ENCODE peak calls at places on chromosome 1, in seven cellular contexts. One of them, this sample, is unnamed.

GRCh38 chr1:42529724-42530161 is 66.7 kb downstream of the CCDC30 start:
- DNase-seq in K562: no peak
- DNase-seq in H1: no peak
- DNase-seq in GM12878: no peak
- DNase-seq in HepG2: no peak
- DNase-seq in HCT116: no peak
- DNase-seq in SK-N-SH: no peak
- DNase-seq in this sample: peak

GRCh38 chr1:231613419-231614349 is 12.9 kb upstream of the DISC1 start:
- DNase-seq in K562: no peak
- DNase-seq in H1: no peak
- DNase-seq in GM12878: no peak
- DNase-seq in HepG2: no peak
- DNase-seq in HCT116: no peak
- DNase-seq in SK-N-SH: no peak
- DNase-seq in this sample: no peak

GRCh38 chr1:66598670-66599069 is 64.7 kb downstream of the SGIP1 start:
- DNase-seq in K562: no peak
- DNase-seq in H1: no peak
- DNase-seq in GM12878: no peak
- DNase-seq in HepG2: no peak
- DNase-seq in HCT116: no peak
- DNase-seq in SK-N-SH: no peak
- DNase-seq in this sample: no peak

GRCh38 chr1:185495898-185496297 is 178.9 kb upstream of the IVNS1ABP start:
- DNase-seq in K562: no peak
- DNase-seq in H1: no peak
- DNase-seq in GM12878: no peak
- DNase-seq in HepG2: no peak
- DNase-seq in HCT116: no peak
- DNase-seq in SK-N-SH: no peak
- DNase-seq in this sample: no peak

GRCh38 chr1:174221681-174222080 is 62.4 kb downstream of the RABGAP1L start:
- DNase-seq in K562: no peak
- DNase-seq in H1: no peak
- DNase-seq in GM12878: no peak
- DNase-seq in HepG2: no peak
- DNase-seq in HCT116: no peak
- DNase-seq in SK-N-SH: no peak
- DNase-seq in this sample: no peak

GRCh38 chr1:227270554-227270953 is 47.7 kb downstream of the CDC42BPA start:
- DNase-seq in K562: no peak
- DNase-seq in H1: no peak
- DNase-seq in GM12878: no peak
- DNase-seq in HepG2: peak
- DNase-seq in HCT116: no peak
- DNase-seq in SK-N-SH: no peak
- DNase-seq in this sample: no peak

GRCh38 chr1:224359207-224359606 is 2.5 kb downstream of the CNIH4 start:
- DNase-seq in K562: no peak
- DNase-seq in H1: no peak
- DNase-seq in GM12878: no peak
- DNase-seq in HepG2: no peak
- DNase-seq in HCT116: no peak
- DNase-seq in SK-N-SH: no peak
- DNase-seq in this sample: no peak

GRCh38 chr1:153677718-153678518 is 570 bp upstream of the NPR1 start:
- DNase-seq in K562: peak
- DNase-seq in H1: peak
- DNase-seq in GM12878: no peak
- DNase-seq in HepG2: no peak
- DNase-seq in HCT116: peak
- DNase-seq in SK-N-SH: peak
- DNase-seq in this sample: peak

GRCh38 chr1:218299416-218299815 is 14.3 kb downstream of the RRP15 start:
- DNase-seq in K562: peak
- DNase-seq in H1: no peak
- DNase-seq in GM12878: no peak
- DNase-seq in HepG2: peak
- DNase-seq in HCT116: peak
- DNase-seq in SK-N-SH: no peak
- DNase-seq in this sample: no peak

GRCh38 chr1:84245566-84245965 is 55.9 kb upstream of the SAMD13 start:
- DNase-seq in K562: no peak
- DNase-seq in H1: no peak
- DNase-seq in GM12878: no peak
- DNase-seq in HepG2: no peak
- DNase-seq in HCT116: no peak
- DNase-seq in SK-N-SH: no peak
- DNase-seq in this sample: no peak

GRCh38 chr1:41365772-41366427 is 4.7 kb downstream of the FOXO6 start:
- DNase-seq in K562: no peak
- DNase-seq in H1: no peak
- DNase-seq in GM12878: peak
- DNase-seq in HepG2: no peak
- DNase-seq in HCT116: no peak
- DNase-seq in SK-N-SH: no peak
- DNase-seq in this sample: no peak

GRCh38 chr1:93980320-93980744 is 71.1 kb upstream of the GCLM start:
- DNase-seq in K562: peak
- DNase-seq in H1: peak
- DNase-seq in GM12878: no peak
- DNase-seq in HepG2: peak
- DNase-seq in HCT116: no peak
- DNase-seq in SK-N-SH: peak
- DNase-seq in this sample: no peak

GRCh38 chr1:54004481-54005049 is 13.4 kb downstream of the LDLRAD1 start:
- DNase-seq in K562: no peak
- DNase-seq in H1: no peak
- DNase-seq in GM12878: no peak
- DNase-seq in HepG2: no peak
- DNase-seq in HCT116: no peak
- DNase-seq in SK-N-SH: no peak
- DNase-seq in this sample: no peak

GRCh38 chr1:170262540-170262939 is 116.8 kb downstream of the NTMT2 start:
- DNase-seq in K562: no peak
- DNase-seq in H1: no peak
- DNase-seq in GM12878: no peak
- DNase-seq in HepG2: no peak
- DNase-seq in HCT116: no peak
- DNase-seq in SK-N-SH: no peak
- DNase-seq in this sample: no peak

GRCh38 chr1:231242516-231243198 is 1.6 kb downstream of the GNPAT start:
- DNase-seq in K562: peak
- DNase-seq in H1: no peak
- DNase-seq in GM12878: no peak
- DNase-seq in HepG2: no peak
- DNase-seq in HCT116: no peak
- DNase-seq in SK-N-SH: no peak
- DNase-seq in this sample: no peak

GRCh38 chr1:1432566-1432950 is 2.9 kb upstream of the VWA1 start:
- DNase-seq in K562: no peak
- DNase-seq in H1: no peak
- DNase-seq in GM12878: no peak
- DNase-seq in HepG2: no peak
- DNase-seq in HCT116: no peak
- DNase-seq in SK-N-SH: peak
- DNase-seq in this sample: no peak

GRCh38 chr1:246795094-246795671 is 71.0 kb downstream of the SCCPDH start:
- DNase-seq in K562: no peak
- DNase-seq in H1: no peak
- DNase-seq in GM12878: no peak
- DNase-seq in HepG2: no peak
- DNase-seq in HCT116: no peak
- DNase-seq in SK-N-SH: no peak
- DNase-seq in this sample: no peak

DNA sequence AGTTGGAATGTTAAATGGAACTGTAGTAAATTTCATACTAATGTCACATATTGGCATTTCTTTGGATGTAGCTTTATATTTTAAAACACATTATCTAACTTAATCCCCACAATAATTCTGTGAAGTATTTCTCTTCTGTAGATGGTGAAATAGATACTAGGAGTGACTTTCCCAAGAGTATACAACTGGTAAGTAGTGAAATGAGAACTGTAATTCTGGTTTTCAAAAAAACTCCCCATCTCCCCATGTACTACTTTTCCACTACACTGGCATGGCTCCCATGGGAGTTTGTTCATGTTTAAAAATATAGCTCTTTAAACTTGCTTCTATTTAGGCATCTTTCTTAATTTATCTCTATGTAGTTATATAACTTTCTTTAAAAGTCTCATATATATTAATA is 10.2 kb downstream of the CHML start:
- DNase-seq in K562: no peak
- DNase-seq in H1: no peak
- DNase-seq in GM12878: no peak
- DNase-seq in HepG2: no peak
- DNase-seq in HCT116: no peak
- DNase-seq in SK-N-SH: no peak
- DNase-seq in this sample: no peak
- TF ChIP-seq SIN3A in K562: no peak
- TF ChIP-seq SIN3A in H1: no peak
- TF ChIP-seq SIN3A in GM12878: no peak
- TF ChIP-seq SIN3A in HepG2: no peak
- TF ChIP-seq SIN3A in HCT116: no peak
- TF ChIP-seq SIN3A in SK-N-SH: no peak
- TF ChIP-seq SIN3A in this sample: no peak

GRCh38 chr1:51686450-51686849 is 69.6 kb downstream of the OSBPL9 start:
- DNase-seq in K562: no peak
- DNase-seq in H1: no peak
- DNase-seq in GM12878: no peak
- DNase-seq in HepG2: no peak
- DNase-seq in HCT116: no peak
- DNase-seq in SK-N-SH: no peak
- DNase-seq in this sample: no peak
- TF ChIP-seq SIN3A in K562: no peak
- TF ChIP-seq SIN3A in H1: no peak
- TF ChIP-seq SIN3A in GM12878: no peak
- TF ChIP-seq SIN3A in HepG2: no peak
- TF ChIP-seq SIN3A in HCT116: no peak
- TF ChIP-seq SIN3A in SK-N-SH: no peak
- TF ChIP-seq SIN3A in this sample: no peak

GRCh38 chr1:30379684-30380624 is 343.4 kb downstream of the MATN1 start:
- DNase-seq in K562: peak
- DNase-seq in H1: peak
- DNase-seq in GM12878: peak
- DNase-seq in HepG2: peak
- DNase-seq in HCT116: peak
- DNase-seq in SK-N-SH: peak
- DNase-seq in this sample: peak
- TF ChIP-seq SIN3A in K562: no peak
- TF ChIP-seq SIN3A in H1: no peak
- TF ChIP-seq SIN3A in GM12878: no peak
- TF ChIP-seq SIN3A in HepG2: no peak
- TF ChIP-seq SIN3A in HCT116: no peak
- TF ChIP-seq SIN3A in SK-N-SH: no peak
- TF ChIP-seq SIN3A in this sample: no peak

DNA sequence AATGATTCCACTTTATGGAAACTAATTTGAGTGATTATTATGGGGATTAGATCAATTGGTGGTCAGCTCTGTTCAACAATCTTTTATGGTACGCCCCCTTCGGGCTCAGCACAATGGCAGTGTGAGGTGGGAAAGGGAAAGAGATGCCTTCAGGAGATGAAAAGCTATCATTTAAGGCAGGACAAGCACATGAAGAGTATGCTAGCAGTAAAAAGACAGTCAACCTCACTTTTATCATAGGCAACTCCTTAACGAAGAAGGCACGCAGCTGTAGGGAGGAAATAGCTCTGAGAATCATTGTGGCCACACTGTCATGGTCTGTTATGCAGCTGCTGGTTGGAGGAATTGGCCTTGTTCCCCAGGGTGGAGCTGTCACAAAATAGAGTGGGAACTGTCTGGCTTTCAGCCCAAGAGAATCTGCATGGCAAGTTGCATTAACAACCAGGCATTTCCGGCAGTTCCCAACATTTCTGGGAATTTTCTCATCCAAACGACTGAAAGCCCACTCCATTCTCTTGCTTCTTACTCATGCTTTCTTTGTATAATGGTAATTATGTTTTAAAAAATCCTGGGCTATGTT is 54.4 kb upstream of the BCL10 start:
- DNase-seq in K562: no peak
- DNase-seq in H1: no peak
- DNase-seq in GM12878: no peak
- DNase-seq in HepG2: no peak
- DNase-seq in HCT116: no peak
- DNase-seq in SK-N-SH: no peak
- DNase-seq in this sample: no peak
- TF ChIP-seq SIN3A in K562: no peak
- TF ChIP-seq SIN3A in H1: no peak
- TF ChIP-seq SIN3A in GM12878: no peak
- TF ChIP-seq SIN3A in HepG2: no peak
- TF ChIP-seq SIN3A in HCT116: no peak
- TF ChIP-seq SIN3A in SK-N-SH: peak
- TF ChIP-seq SIN3A in this sample: no peak

DNA sequence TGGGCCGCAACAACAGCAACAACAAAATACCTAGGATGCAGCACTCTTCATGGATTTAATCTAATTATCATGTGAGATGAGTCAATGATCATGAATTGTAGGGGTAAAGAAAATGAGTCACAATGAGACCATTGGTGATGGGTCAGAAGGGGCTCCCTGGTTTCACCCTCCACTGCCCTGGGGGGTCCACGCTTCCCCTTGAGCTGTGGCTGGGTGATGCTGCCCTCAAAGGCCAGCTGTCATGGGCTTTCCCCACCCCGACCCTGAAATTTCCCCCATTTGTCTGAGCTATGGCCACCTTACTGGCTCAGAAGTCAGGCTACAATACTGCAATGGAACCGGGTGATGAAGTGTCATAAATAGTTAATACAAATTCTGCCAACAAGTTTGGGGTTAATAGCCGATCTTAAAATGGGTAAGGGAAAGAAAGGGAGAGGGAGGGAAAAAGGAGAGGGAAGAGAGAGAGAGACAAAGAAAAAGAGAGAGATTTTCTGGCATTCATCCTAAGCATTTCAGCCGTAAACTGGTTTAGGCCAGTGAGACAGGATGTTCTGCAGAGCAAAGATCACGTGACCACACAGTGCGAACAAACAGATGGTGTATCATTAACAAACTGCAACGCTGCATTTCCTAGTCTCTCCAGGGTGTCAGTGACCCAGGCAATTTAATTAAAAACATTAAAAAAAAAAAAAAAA is 143.4 kb upstream of the ERRFI1 start:
- DNase-seq in K562: peak
- DNase-seq in H1: no peak
- DNase-seq in GM12878: peak
- DNase-seq in HepG2: peak
- DNase-seq in HCT116: no peak
- DNase-seq in SK-N-SH: peak
- DNase-seq in this sample: no peak
- TF ChIP-seq SIN3A in K562: no peak
- TF ChIP-seq SIN3A in H1: no peak
- TF ChIP-seq SIN3A in GM12878: no peak
- TF ChIP-seq SIN3A in HepG2: no peak
- TF ChIP-seq SIN3A in HCT116: no peak
- TF ChIP-seq SIN3A in SK-N-SH: peak
- TF ChIP-seq SIN3A in this sample: no peak

GRCh38 chr1:200670215-200671118 is 760 bp upstream of the DDX59 start:
- DNase-seq in K562: peak
- DNase-seq in H1: no peak
- DNase-seq in GM12878: no peak
- DNase-seq in HepG2: peak
- DNase-seq in HCT116: peak
- DNase-seq in SK-N-SH: peak
- DNase-seq in this sample: no peak
- TF ChIP-seq SIN3A in K562: peak
- TF ChIP-seq SIN3A in H1: peak
- TF ChIP-seq SIN3A in GM12878: no peak
- TF ChIP-seq SIN3A in HepG2: peak
- TF ChIP-seq SIN3A in HCT116: peak
- TF ChIP-seq SIN3A in SK-N-SH: peak
- TF ChIP-seq SIN3A in this sample: peak

This sample was measured in Panc1.